ENCODE peak calls at places on chromosomes 13 and 19, in six cellular contexts. Y is mammary epithelial cell, Z is HCT116, J is SW480, B is GM04504, X is choroid plexus epithelial cell. K is an unnamed sample.

GRCh38 chr19:925912-926594 is at the start of gene ARID3A:
- DNase-seq in Y (peak), Z (no peak), J (no peak), B (no peak), X (no peak), K (peak)

GRCh38 chr13:22357132-22357531 is 686.3 kb downstream of the FGF9 start:
- DNase-seq in Y (no peak), Z (no peak), J (peak), B (no peak), X (no peak), K (no peak)

GRCh38 chr13:51957377-51958216 is 53.7 kb downstream of the ATP7B start:
- DNase-seq in Y (no peak), Z (no peak), J (no peak), B (no peak), X (no peak), K (no peak)

GRCh38 chr19:11538232-11539036 is at the start of gene CNN1:
- DNase-seq in Y (no peak), Z (no peak), J (no peak), B (no peak), X (peak), K (no peak)

GRCh38 chr19:54434862-54435174 is 14.2 kb upstream of the LENG8 start:
- DNase-seq in Y (no peak), Z (no peak), J (no peak), B (no peak), X (no peak), K (no peak)

GRCh38 chr19:44900328-44901244 is 5.0 kb upstream of the APOE start:
- DNase-seq in Y (no peak), Z (no peak), J (no peak), B (no peak), X (no peak), K (no peak)

GRCh38 chr13:93227280-93227905 is 786 bp downstream of the GPC6 start:
- DNase-seq in Y (peak), Z (no peak), J (no peak), B (peak), X (peak), K (no peak)

GRCh38 chr13:113151745-113152707 is 6.4 kb upstream of the PROZ start:
- DNase-seq in Y (no peak), Z (no peak), J (no peak), B (peak), X (peak), K (no peak)

GRCh38 chr13:67224148-67224846 is 5.8 kb downstream of the PCDH9 start:
- DNase-seq in Y (peak), Z (peak), J (peak), B (peak), X (peak), K (peak)

K was measured in RWPE1.